ENCODE peak calls at places on chromosomes 1 and 21, in four cellular contexts. One of them, this sample, is unnamed.

GRCh38 chr21:28224191-28224755 is 768.4 kb downstream of the LTN1 start:
- DNase-seq in smooth muscle cell of the brain vasculature: no peak
- DNase-seq in bronchial epithelial cell: no peak
- DNase-seq in right cardiac atrium: no peak
- DNase-seq in this sample: no peak

GRCh38 chr1:182841368-182841988 is 2.3 kb downstream of the DHX9 start:
- DNase-seq in smooth muscle cell of the brain vasculature: no peak
- DNase-seq in bronchial epithelial cell: peak
- DNase-seq in right cardiac atrium: no peak
- DNase-seq in this sample: no peak

GRCh38 chr1:21669287-21670058 is at the start of gene RAP1GAP:
- DNase-seq in smooth muscle cell of the brain vasculature: no peak
- DNase-seq in bronchial epithelial cell: no peak
- DNase-seq in right cardiac atrium: peak
- DNase-seq in this sample: peak

GRCh38 chr1:209207701-209208286 is 375.7 kb upstream of the CAMK1G start:
- DNase-seq in smooth muscle cell of the brain vasculature: peak
- DNase-seq in bronchial epithelial cell: peak
- DNase-seq in right cardiac atrium: peak
- DNase-seq in this sample: peak

GRCh38 chr1:109611951-109612310 is 7.5 kb downstream of the GNAT2 start:
- DNase-seq in smooth muscle cell of the brain vasculature: no peak
- DNase-seq in bronchial epithelial cell: no peak
- DNase-seq in right cardiac atrium: no peak
- DNase-seq in this sample: no peak

GRCh38 chr1:58907398-58907797 is 123.6 kb upstream of the JUN start:
- DNase-seq in smooth muscle cell of the brain vasculature: no peak
- DNase-seq in bronchial epithelial cell: no peak
- DNase-seq in right cardiac atrium: no peak
- DNase-seq in this sample: no peak

GRCh38 chr1:69645477-69645876 is 77.8 kb downstream of the LRRC7 start:
- DNase-seq in smooth muscle cell of the brain vasculature: no peak
- DNase-seq in bronchial epithelial cell: no peak
- DNase-seq in right cardiac atrium: no peak
- DNase-seq in this sample: no peak

GRCh38 chr1:63557365-63557987 is 34.2 kb downstream of the EFCAB7 start:
- DNase-seq in smooth muscle cell of the brain vasculature: no peak
- DNase-seq in bronchial epithelial cell: peak
- DNase-seq in right cardiac atrium: no peak
- DNase-seq in this sample: no peak

GRCh38 chr1:59137968-59138367 is 158.9 kb upstream of the FGGY start:
- DNase-seq in smooth muscle cell of the brain vasculature: no peak
- DNase-seq in bronchial epithelial cell: no peak
- DNase-seq in right cardiac atrium: no peak
- DNase-seq in this sample: no peak

GRCh38 chr1:233520510-233521191 is 93.3 kb upstream of the KCNK1 start:
- DNase-seq in smooth muscle cell of the brain vasculature: no peak
- DNase-seq in bronchial epithelial cell: peak
- DNase-seq in right cardiac atrium: no peak
- DNase-seq in this sample: no peak

GRCh38 chr1:110239491-110240430 is 29.6 kb downstream of the KCNC4 start:
- DNase-seq in smooth muscle cell of the brain vasculature: no peak
- DNase-seq in bronchial epithelial cell: no peak
- DNase-seq in right cardiac atrium: no peak
- DNase-seq in this sample: no peak

GRCh38 chr1:52916241-52916975 is 5.1 kb downstream of the ECHDC2 start:
- DNase-seq in smooth muscle cell of the brain vasculature: no peak
- DNase-seq in bronchial epithelial cell: no peak
- DNase-seq in right cardiac atrium: peak
- DNase-seq in this sample: peak

GRCh38 chr1:212035835-212036605 is 472 bp downstream of the DTL start:
- DNase-seq in smooth muscle cell of the brain vasculature: no peak
- DNase-seq in bronchial epithelial cell: no peak
- DNase-seq in right cardiac atrium: no peak
- DNase-seq in this sample: no peak

GRCh38 chr1:3902546-3902945 is 2.5 kb upstream of the C1orf174 start:
- DNase-seq in smooth muscle cell of the brain vasculature: no peak
- DNase-seq in bronchial epithelial cell: no peak
- DNase-seq in right cardiac atrium: no peak
- DNase-seq in this sample: no peak